ENCODE peak calls at places on chromosomes 2 and 18, in five cellular contexts. W, U, J, P and N are unnamed samples.

GRCh38 chr18:9177466-9177865 is 40.9 kb downstream of the ANKRD12 start:
- DNase-seq in W (no peak), U (no peak), J (no peak), P (no peak), N (no peak)

GRCh38 chr18:54958711-54959625 is at the start of gene CCDC68:
- DNase-seq in W (no peak), U (no peak), J (no peak), P (no peak), N (no peak)

GRCh38 chr2:21270658-21271057 is 146.9 kb downstream of the TDRD15 start:
- DNase-seq in W (no peak), U (no peak), J (no peak), P (no peak), N (no peak)

GRCh38 chr18:11868230-11868629 is 17.0 kb downstream of the CHMP1B start:
- DNase-seq in W (no peak), U (no peak), J (no peak), P (no peak), N (no peak)

GRCh38 chr2:86315084-86315483 is 22.3 kb downstream of the REEP1 start:
- DNase-seq in W (no peak), U (no peak), J (no peak), P (no peak), N (no peak)

GRCh38 chr2:63738019-63738418 is 103.7 kb upstream of the UGP2 start:
- DNase-seq in W (no peak), U (no peak), J (peak; percentile 33), P (no peak), N (no peak)

GRCh38 chr2:138294451-138294850 is 207.1 kb upstream of the SPOPL start:
- DNase-seq in W (no peak), U (no peak), J (no peak), P (no peak), N (no peak)

GRCh38 chr2:26465981-26466471 is 11.9 kb downstream of the OTOF start:
- DNase-seq in W (no peak), U (no peak), J (no peak), P (no peak), N (no peak)

GRCh38 chr2:148519013-148519412 is 125.5 kb upstream of the EPC2 start:
- DNase-seq in W (no peak), U (peak; percentile 19), J (no peak), P (no peak), N (no peak)

GRCh38 chr2:3637692-3638455 is 20.1 kb upstream of the ALLC start:
- DNase-seq in W (no peak), U (no peak), J (no peak), P (no peak), N (no peak)

GRCh38 chr18:35463050-35463449 is 34.7 kb downstream of the INO80C start:
- DNase-seq in W (no peak), U (no peak), J (no peak), P (peak; percentile 36), N (no peak)

GRCh38 chr18:35376393-35376741 is 770 bp downstream of the ZNF396 start:
- DNase-seq in W (peak; percentile 20), U (no peak), J (no peak), P (peak; percentile 21), N (peak; percentile 23)

GRCh38 chr2:146807568-146808168 is 1037.2 kb upstream of the ACVR2A start:
- DNase-seq in W (no peak), U (no peak), J (no peak), P (no peak), N (no peak)

GRCh38 chr2:233210843-233211600 is 40.5 kb upstream of the ATG16L1 start:
- DNase-seq in W (no peak), U (no peak), J (peak; percentile 90), P (no peak), N (no peak)

GRCh38 chr2:18924905-18925691 is 335.7 kb upstream of the NT5C1B start:
- DNase-seq in W (no peak), U (no peak), J (peak; percentile 94), P (no peak), N (no peak)

GRCh38 chr2:218908721-218909619 is 28.3 kb downstream of the WNT10A start:
- DNase-seq in W (peak; percentile 93), U (peak; percentile 76), J (peak; percentile 71), P (peak; percentile 96), N (peak; percentile 96)

GRCh38 chr2:42492691-42493467 is 903 bp downstream of the KCNG3 start:
- DNase-seq in W (peak; percentile 33), U (peak; percentile 14), J (no peak), P (peak; percentile 4), N (peak; percentile 33)

GRCh38 chr2:235868224-235868623 is 300.0 kb downstream of the GBX2 start:
- DNase-seq in W (no peak), U (no peak), J (peak; percentile 13), P (no peak), N (no peak)

GRCh38 chr18:32598144-32598543 is 127.5 kb upstream of the GAREM1 start:
- DNase-seq in W (no peak), U (no peak), J (no peak), P (no peak), N (no peak)

GRCh38 chr2:85908506-85908905 is 19.7 kb upstream of the ST3GAL5 start:
- DNase-seq in W (no peak), U (no peak), J (no peak), P (no peak), N (no peak)

GRCh38 chr2:40256649-40257048 is 195.2 kb downstream of the SLC8A1 start:
- DNase-seq in W (no peak), U (peak; percentile 25), J (no peak), P (peak; percentile 23), N (peak; percentile 53)

GRCh38 chr2:25420820-25421237 is 79.1 kb upstream of the DNMT3A start:
- DNase-seq in W (no peak), U (no peak), J (no peak), P (no peak), N (no peak)

GRCh38 chr2:26942543-26943295 is 27.7 kb upstream of the MAPRE3 start:
- DNase-seq in W (peak; percentile 70), U (peak; percentile 36), J (peak; percentile 48), P (peak; percentile 19), N (peak; percentile 64)

GRCh38 chr2:239267411-239267941 is 133.3 kb downstream of the HDAC4 start:
- DNase-seq in W (peak; percentile 88), U (no peak), J (peak; percentile 80), P (no peak), N (no peak)

GRCh38 chr18:63180971-63181376 is 138.6 kb downstream of the BCL2 start:
- DNase-seq in W (no peak), U (no peak), J (no peak), P (no peak), N (no peak)

GRCh38 chr2:120291464-120292311 is 39.0 kb downstream of the RALB start:
- DNase-seq in W (no peak), U (no peak), J (peak; percentile 49), P (no peak), N (no peak)

GRCh38 chr2:74516070-74516633 is 1.9 kb downstream of the TLX2 start:
- DNase-seq in W (peak; percentile 73), U (no peak), J (peak; percentile 11), P (no peak), N (peak; percentile 85)

GRCh38 chr2:25957743-25958142 is 24.6 kb downstream of the KIF3C start:
- DNase-seq in W (no peak), U (no peak), J (no peak), P (no peak), N (no peak)

GRCh38 chr2:215751200-215751910 is 262.0 kb downstream of the MREG start:
- DNase-seq in W (no peak), U (no peak), J (peak; percentile 93), P (no peak), N (no peak)

GRCh38 chr2:227466887-227467285 is 5.1 kb upstream of the AGFG1 start:
- DNase-seq in W (no peak), U (no peak), J (no peak), P (no peak), N (no peak)